ENCODE peak calls at places on chromosomes 6 and 20, in seven cellular contexts. One of them, this sample, is unnamed.

GRCh38 chr6:160015778-160016684 is 47.1 kb downstream of the IGF2R start:
- DNase-seq in PC-9: no peak
- DNase-seq in germinal center: no peak
- DNase-seq in nephron progenitor cell: no peak
- DNase-seq in HEK293T: no peak
- DNase-seq in NCI-H460: no peak
- DNase-seq in cardiac fibroblast: no peak
- DNase-seq in this sample: no peak

GRCh38 chr20:44208770-44209169 is 1.8 kb downstream of the OSER1 start:
- DNase-seq in germinal center: no peak
- DNase-seq in nephron progenitor cell: no peak
- DNase-seq in HEK293T: no peak
- DNase-seq in PC-9: no peak
- DNase-seq in NCI-H460: no peak
- DNase-seq in cardiac fibroblast: peak
- DNase-seq in this sample: no peak

GRCh38 chr6:46882622-46883021 is 39.1 kb downstream of the ADGRF5 start:
- DNase-seq in germinal center: no peak
- DNase-seq in NCI-H460: no peak
- DNase-seq in PC-9: no peak
- DNase-seq in cardiac fibroblast: no peak
- DNase-seq in HEK293T: no peak
- DNase-seq in nephron progenitor cell: no peak
- DNase-seq in this sample: no peak

GRCh38 chr6:27096834-27097511 is 150.5 kb upstream of the PRSS16 start:
- DNase-seq in PC-9: peak
- DNase-seq in NCI-H460: peak
- DNase-seq in nephron progenitor cell: peak
- DNase-seq in cardiac fibroblast: peak
- DNase-seq in HEK293T: peak
- DNase-seq in germinal center: peak
- DNase-seq in this sample: no peak

GRCh38 chr6:151081658-151082057 is 158.1 kb upstream of the AKAP12 start:
- DNase-seq in germinal center: no peak
- DNase-seq in nephron progenitor cell: no peak
- DNase-seq in PC-9: no peak
- DNase-seq in NCI-H460: no peak
- DNase-seq in HEK293T: no peak
- DNase-seq in cardiac fibroblast: no peak
- DNase-seq in this sample: no peak

GRCh38 chr6:165658395-165659058 is 4.5 kb downstream of the PDE10A start:
- DNase-seq in PC-9: no peak
- DNase-seq in cardiac fibroblast: no peak
- DNase-seq in HEK293T: no peak
- DNase-seq in nephron progenitor cell: no peak
- DNase-seq in NCI-H460: no peak
- DNase-seq in germinal center: no peak
- DNase-seq in this sample: no peak

GRCh38 chr6:111552241-111552744 is 53.4 kb downstream of the TRAF3IP2 start:
- DNase-seq in NCI-H460: no peak
- DNase-seq in HEK293T: peak
- DNase-seq in nephron progenitor cell: peak
- DNase-seq in germinal center: no peak
- DNase-seq in cardiac fibroblast: peak
- DNase-seq in PC-9: peak
- DNase-seq in this sample: peak

GRCh38 chr20:61429458-61430227 is 177.6 kb downstream of the CDH4 start:
- DNase-seq in NCI-H460: no peak
- DNase-seq in nephron progenitor cell: no peak
- DNase-seq in PC-9: no peak
- DNase-seq in germinal center: no peak
- DNase-seq in HEK293T: no peak
- DNase-seq in cardiac fibroblast: no peak
- DNase-seq in this sample: no peak

GRCh38 chr6:168462454-168462853 is 21.5 kb downstream of the SMOC2 start:
- DNase-seq in nephron progenitor cell: no peak
- DNase-seq in NCI-H460: no peak
- DNase-seq in PC-9: no peak
- DNase-seq in cardiac fibroblast: no peak
- DNase-seq in HEK293T: no peak
- DNase-seq in germinal center: no peak
- DNase-seq in this sample: no peak

GRCh38 chr6:124490123-124490522 is 472.1 kb upstream of the RNF217 start:
- DNase-seq in HEK293T: no peak
- DNase-seq in germinal center: no peak
- DNase-seq in nephron progenitor cell: no peak
- DNase-seq in PC-9: no peak
- DNase-seq in NCI-H460: peak
- DNase-seq in cardiac fibroblast: no peak
- DNase-seq in this sample: no peak

GRCh38 chr6:12196326-12196936 is 93.7 kb upstream of the EDN1 start:
- DNase-seq in cardiac fibroblast: peak
- DNase-seq in HEK293T: no peak
- DNase-seq in PC-9: no peak
- DNase-seq in germinal center: no peak
- DNase-seq in NCI-H460: no peak
- DNase-seq in nephron progenitor cell: no peak
- DNase-seq in this sample: no peak

GRCh38 chr6:56345539-56346090 is 98.2 kb upstream of the COL21A1 start:
- DNase-seq in PC-9: no peak
- DNase-seq in cardiac fibroblast: no peak
- DNase-seq in nephron progenitor cell: no peak
- DNase-seq in germinal center: no peak
- DNase-seq in NCI-H460: no peak
- DNase-seq in HEK293T: no peak
- DNase-seq in this sample: no peak

GRCh38 chr6:156828280-156828703 is 51.1 kb downstream of the ARID1B start:
- DNase-seq in PC-9: peak
- DNase-seq in cardiac fibroblast: peak
- DNase-seq in nephron progenitor cell: no peak
- DNase-seq in NCI-H460: peak
- DNase-seq in HEK293T: no peak
- DNase-seq in germinal center: no peak
- DNase-seq in this sample: peak

This sample was measured in T1000.